ENCODE peak calls at places on chromosomes 11 and 22, in eight cellular contexts. A is substantia nigra; R is A673; N is activated naive CD4-positive, alpha-beta T cell treated with Interleukin-2 at 50 U/mL for 16 hours; M is BE2C; Z is RKO; P is astrocyte of the hippocampus; L is COR-L47. Q is an unnamed sample.
A peak's percentile ranks its signal among the peaks of the same experiment; 100 is the strongest.

GRCh38 chr11:67662142-67662805 is 11.7 kb upstream of the ACY3 start:
- DNase-seq in A (no peak), R (no peak), N (no peak), M (no peak), Z (no peak), P (no peak), L (no peak), Q (no peak)

GRCh38 chr11:13068211-13068610 is 59.1 kb downstream of the RASSF10 start:
- DNase-seq in A (no peak), R (no peak), N (no peak), M (no peak), Z (no peak), P (no peak), L (no peak), Q (no peak)

GRCh38 chr11:23765862-23766261 is 731.0 kb upstream of the LUZP2 start:
- DNase-seq in A (no peak), R (no peak), N (no peak), M (no peak), Z (no peak), P (peak; percentile 39), L (no peak), Q (no peak)

GRCh38 chr22:21051836-21052400 is 6.2 kb downstream of the LRRC74B start:
- DNase-seq in A (no peak), R (no peak), N (no peak), M (no peak), Z (no peak), P (no peak), L (no peak), Q (no peak)

GRCh38 chr22:41674941-41675340 is 13.7 kb downstream of the SNU13 start:
- DNase-seq in A (no peak), R (no peak), N (no peak), M (no peak), Z (no peak), P (no peak), L (no peak), Q (no peak)

GRCh38 chr11:10307022-10307410 is 2.1 kb downstream of the ADM start:
- DNase-seq in A (no peak), R (no peak), N (no peak), M (no peak), Z (peak; percentile 89), P (no peak), L (no peak), Q (no peak)

GRCh38 chr11:128291835-128292234 is 295.5 kb downstream of the ETS1 start:
- DNase-seq in A (no peak), R (no peak), N (peak; percentile 63), M (no peak), Z (no peak), P (no peak), L (no peak), Q (no peak)

GRCh38 chr22:35437038-35437437 is 37.1 kb downstream of the MCM5 start:
- DNase-seq in A (no peak), R (peak; percentile 37), N (no peak), M (peak; percentile 55), Z (no peak), P (no peak), L (no peak), Q (peak; percentile 7)

GRCh38 chr11:85766801-85767200 is 44.1 kb downstream of the SYTL2 start:
- DNase-seq in A (no peak), R (no peak), N (no peak), M (no peak), Z (no peak), P (no peak), L (no peak), Q (no peak)

GRCh38 chr11:1086171-1087102 is 11.8 kb downstream of the MUC2 start:
- DNase-seq in A (no peak), R (no peak), N (no peak), M (no peak), Z (no peak), P (no peak), L (no peak), Q (no peak)

GRCh38 chr11:36216061-36216615 is 73.1 kb downstream of the COMMD9 start:
- DNase-seq in A (no peak), R (no peak), N (no peak), M (no peak), Z (no peak), P (no peak), L (no peak), Q (no peak)

GRCh38 chr22:39493759-39494158 is 8.3 kb upstream of the MIEF1 start:
- DNase-seq in A (no peak), R (no peak), N (no peak), M (no peak), Z (peak; percentile 58), P (peak; percentile 87), L (no peak), Q (no peak)

GRCh38 chr11:108496643-108497256 is 1.4 kb downstream of the POGLUT3 start:
- DNase-seq in A (no peak), R (peak; percentile 29), N (no peak), M (no peak), Z (peak; percentile 14), P (peak; percentile 31), L (no peak), Q (no peak)

GRCh38 chr11:107598225-107599139 is 7.5 kb downstream of the ELMOD1 start:
- DNase-seq in A (no peak), R (peak; percentile 53), N (peak; percentile 8), M (peak; percentile 34), Z (peak; percentile 20), P (peak; percentile 51), L (no peak), Q (no peak)

GRCh38 chr22:46776876-46777608 is 14.6 kb downstream of the TBC1D22A start:
- DNase-seq in A (no peak), R (no peak), N (no peak), M (no peak), Z (no peak), P (no peak), L (no peak), Q (no peak)

GRCh38 chr11:126246636-126247035 is 22.1 kb downstream of the SRPRA start:
- DNase-seq in A (no peak), R (peak; percentile 49), N (no peak), M (no peak), Z (no peak), P (no peak), L (no peak), Q (no peak)

GRCh38 chr11:75142714-75143419 is 8.0 kb upstream of the SLCO2B1 start:
- DNase-seq in A (peak; percentile 54), R (peak; percentile 98), N (peak; percentile 73), M (peak; percentile 95), Z (peak; percentile 97), P (peak; percentile 78), L (peak; percentile 85), Q (peak; percentile 53)

GRCh38 chr22:35930933-35931332 is 97.7 kb downstream of the RBFOX2 start:
- DNase-seq in A (no peak), R (peak; percentile 54), N (no peak), M (peak; percentile 20), Z (peak; percentile 74), P (peak; percentile 71), L (peak; percentile 25), Q (peak; percentile 59)

GRCh38 chr11:12263141-12263693 is 114.2 kb upstream of the PARVA start:
- DNase-seq in A (no peak), R (no peak), N (no peak), M (peak; percentile 66), Z (no peak), P (no peak), L (no peak), Q (no peak)

GRCh38 chr11:13680501-13681264 is 12.2 kb downstream of the FAR1 start:
- DNase-seq in A (no peak), R (no peak), N (no peak), M (no peak), Z (no peak), P (no peak), L (no peak), Q (no peak)

GRCh38 chr22:44658371-44658953 is 43.5 kb upstream of the PRR5 start:
- DNase-seq in A (peak; percentile 54), R (no peak), N (no peak), M (no peak), Z (no peak), P (peak; percentile 79), L (no peak), Q (no peak)

GRCh38 chr11:83691387-83692088 is 405.4 kb upstream of the CCDC90B start:
- DNase-seq in A (no peak), R (peak; percentile 75), N (no peak), M (no peak), Z (no peak), P (peak; percentile 72), L (no peak), Q (no peak)

GRCh38 chr11:130555251-130555841 is 106.9 kb downstream of the ADAMTS15 start:
- DNase-seq in A (no peak), R (no peak), N (no peak), M (no peak), Z (no peak), P (peak; percentile 58), L (no peak), Q (no peak)

GRCh38 chr11:71420455-71421241 is 27.5 kb downstream of the DHCR7 start:
- DNase-seq in A (peak; percentile 30), R (peak; percentile 76), N (no peak), M (peak; percentile 42), Z (peak; percentile 20), P (peak; percentile 61), L (peak; percentile 74), Q (peak; percentile 68)

GRCh38 chr22:41976961-41977566 is 7.8 kb downstream of the SEPTIN3 start:
- DNase-seq in A (peak; percentile 59), R (no peak), N (no peak), M (peak; percentile 51), Z (no peak), P (peak; percentile 26), L (peak; percentile 65), Q (peak; percentile 66)

GRCh38 chr11:45275823-45276222 is 10.3 kb downstream of the SYT13 start:
- DNase-seq in A (no peak), R (no peak), N (no peak), M (no peak), Z (no peak), P (no peak), L (no peak), Q (no peak)

GRCh38 chr22:50641696-50642607 is 14.0 kb upstream of the ARSA start:
- DNase-seq in A (peak; percentile 46), R (no peak), N (no peak), M (peak; percentile 26), Z (no peak), P (peak; percentile 51), L (no peak), Q (no peak)

GRCh38 chr22:37655252-37655563 is 3.3 kb upstream of the PDXP start:
- DNase-seq in A (no peak), R (no peak), N (no peak), M (no peak), Z (no peak), P (no peak), L (no peak), Q (no peak)

GRCh38 chr11:64865286-64866172 is 12.9 kb downstream of the EHD1 start:
- DNase-seq in A (no peak), R (no peak), N (peak; percentile 65), M (no peak), Z (no peak), P (peak; percentile 65), L (no peak), Q (no peak)

GRCh38 chr22:22776121-22776520 is 111.5 kb upstream of the IGLL5 start:
- DNase-seq in A (no peak), R (no peak), N (no peak), M (no peak), Z (no peak), P (no peak), L (no peak), Q (no peak)

GRCh38 chr22:32794449-32795213 is 6.9 kb upstream of the TIMP3 start:
- DNase-seq in A (peak; percentile 16), R (no peak), N (no peak), M (no peak), Z (no peak), P (no peak), L (no peak), Q (no peak)

GRCh38 chr11:63871962-63872832 is 33.3 kb downstream of the MARK2 start:
- DNase-seq in A (peak; percentile 80), R (peak; percentile 83), N (peak; percentile 24), M (peak; percentile 74), Z (peak; percentile 63), P (peak; percentile 90), L (peak; percentile 41), Q (peak; percentile 30)

GRCh38 chr11:122804161-122804560 is 34.1 kb upstream of the CRTAM start:
- DNase-seq in A (no peak), R (no peak), N (no peak), M (no peak), Z (no peak), P (peak; percentile 34), L (no peak), Q (no peak)

GRCh38 chr22:30809086-30809485 is 114.4 kb downstream of the OSBP2 start:
- DNase-seq in A (no peak), R (no peak), N (no peak), M (no peak), Z (peak; percentile 20), P (peak; percentile 28), L (no peak), Q (no peak)

Q was measured in NCI-H146.